ENCODE peak calls at places on chromosome 20, in eight cellular contexts. Y is foreskin fibroblast, N is cardiac muscle cell, C is iPS DF 6.9, A is stomach, I is mesenchymal stem cell, D is DND-41, P is fibroblast of lung. H is an unnamed sample.

GRCh38 chr20:64131406-64131805 is 24.0 kb upstream of the NPBWR2 start:
- DNase-seq in C (no peak), N (no peak), P (no peak), Y (peak; percentile 50), D (no peak), I (peak; percentile 7), A (no peak), H (no peak)

GRCh38 chr20:37406010-37406998 is 60.4 kb downstream of the SRC start:
- DNase-seq in I (peak; percentile 21), P (no peak), A (peak; percentile 45), Y (peak; percentile 69), D (peak; percentile 69), C (no peak), N (peak; percentile 64), H (no peak)

GRCh38 chr20:36572701-36573102 is 695 bp upstream of the TGIF2 start:
- DNase-seq in A (peak; percentile 36), N (peak; percentile 36), Y (peak; percentile 51), C (no peak), I (peak; percentile 74), P (peak; percentile 22), D (no peak), H (no peak)

GRCh38 chr20:15265910-15266309 is 928.5 kb upstream of the FLRT3 start:
- DNase-seq in A (no peak), D (no peak), Y (no peak), I (no peak), P (no peak), C (no peak), N (no peak), H (no peak)

GRCh38 chr20:25987073-25987927 is 290.6 kb upstream of the ZNF337 start:
- DNase-seq in A (no peak), D (no peak), P (peak; percentile 6), Y (peak; percentile 41), N (peak; percentile 27), I (no peak), C (no peak), H (no peak)

GRCh38 chr20:52001999-52002666 is 189.4 kb downstream of the ZFP64 start:
- DNase-seq in I (peak; percentile 76), D (no peak), A (no peak), C (no peak), Y (no peak), P (no peak), N (no peak), H (no peak)

GRCh38 chr20:41392871-41393704 is 26.5 kb upstream of the EMILIN3 start:
- DNase-seq in D (no peak), P (peak; percentile 49), A (peak; percentile 32), Y (peak; percentile 56), C (no peak), N (no peak), I (no peak), H (no peak)

GRCh38 chr20:35277531-35278395 is at the start of gene MMP24OS:
- DNase-seq in P (peak; percentile 83), D (peak; percentile 86), I (peak; percentile 91), C (peak; percentile 84), Y (peak; percentile 96), A (peak; percentile 94), N (peak; percentile 96), H (peak; percentile 77)

GRCh38 chr20:48801197-48801596 is 26.6 kb downstream of the PREX1 start:
- DNase-seq in Y (no peak), C (no peak), I (no peak), P (no peak), A (no peak), N (no peak), D (no peak), H (no peak)

GRCh38 chr20:59137532-59137931 is 26.1 kb upstream of the ZNF831 start:
- DNase-seq in A (no peak), I (no peak), C (no peak), D (no peak), N (no peak), P (no peak), Y (no peak), H (no peak)

GRCh38 chr20:15455279-15455678 is 1117.9 kb upstream of the FLRT3 start:
- DNase-seq in Y (no peak), I (no peak), N (no peak), P (no peak), C (no peak), D (no peak), A (no peak), H (no peak)

GRCh38 chr20:22001886-22002285 is 296.4 kb downstream of the PAX1 start:
- DNase-seq in A (no peak), I (no peak), P (no peak), C (no peak), D (no peak), N (no peak), Y (no peak), H (no peak)

GRCh38 chr20:25014816-25015215 is 22.3 kb upstream of the APMAP start:
- DNase-seq in A (peak; percentile 24), P (no peak), I (no peak), D (no peak), C (no peak), Y (no peak), N (no peak), H (no peak)

GRCh38 chr20:32975698-32976674 is 28.2 kb downstream of the SUN5 start:
- DNase-seq in Y (no peak), A (no peak), N (no peak), C (no peak), D (peak; percentile 2), I (no peak), P (no peak), H (no peak)

GRCh38 chr20:10667077-10667401 is 6.8 kb downstream of the JAG1 start:
- DNase-seq in D (no peak), C (no peak), I (no peak), P (no peak), A (no peak), Y (no peak), N (no peak), H (no peak)

GRCh38 chr20:56987992-56988391 is 278.4 kb downstream of the BMP7 start:
- DNase-seq in Y (peak; percentile 43), P (no peak), N (no peak), C (no peak), D (no peak), I (peak; percentile 74), A (no peak), H (no peak)

GRCh38 chr20:41080866-41081265 is 52.2 kb downstream of the TOP1 start:
- DNase-seq in C (no peak), P (peak; percentile 36), I (no peak), N (no peak), D (no peak), A (no peak), Y (no peak), H (no peak)

GRCh38 chr20:5268449-5268848 is 48.3 kb downstream of the PROKR2 start:
- DNase-seq in N (no peak), P (no peak), C (no peak), D (no peak), A (no peak), Y (no peak), I (no peak), H (peak; percentile 15)

GRCh38 chr20:57570145-57570850 is 9.4 kb downstream of the PCK1 start:
- DNase-seq in Y (no peak), I (no peak), N (no peak), P (no peak), A (no peak), C (no peak), D (no peak), H (no peak)

GRCh38 chr20:1336699-1337387 is 7.9 kb upstream of the SDCBP2 start:
- DNase-seq in N (no peak), D (peak; percentile 4), I (no peak), Y (peak; percentile 30), C (no peak), P (no peak), A (peak; percentile 82), H (no peak)

GRCh38 chr20:62740286-62741141 is 31.9 kb downstream of the NTSR1 start:
- DNase-seq in N (no peak), D (no peak), P (peak; percentile 82), I (peak; percentile 85), Y (peak; percentile 96), A (peak; percentile 39), C (no peak), H (peak; percentile 86)
- H3K4me3 ChIP-seq in N (no peak overlapping the region), D (no peak overlapping the region), P (no peak overlapping the region), I (peak overlapping the region; percentile 71), Y (peak overlapping the region; percentile 12), A (no peak overlapping the region), C (no peak overlapping the region), H (peak overlapping the region; percentile 27)

DNA sequence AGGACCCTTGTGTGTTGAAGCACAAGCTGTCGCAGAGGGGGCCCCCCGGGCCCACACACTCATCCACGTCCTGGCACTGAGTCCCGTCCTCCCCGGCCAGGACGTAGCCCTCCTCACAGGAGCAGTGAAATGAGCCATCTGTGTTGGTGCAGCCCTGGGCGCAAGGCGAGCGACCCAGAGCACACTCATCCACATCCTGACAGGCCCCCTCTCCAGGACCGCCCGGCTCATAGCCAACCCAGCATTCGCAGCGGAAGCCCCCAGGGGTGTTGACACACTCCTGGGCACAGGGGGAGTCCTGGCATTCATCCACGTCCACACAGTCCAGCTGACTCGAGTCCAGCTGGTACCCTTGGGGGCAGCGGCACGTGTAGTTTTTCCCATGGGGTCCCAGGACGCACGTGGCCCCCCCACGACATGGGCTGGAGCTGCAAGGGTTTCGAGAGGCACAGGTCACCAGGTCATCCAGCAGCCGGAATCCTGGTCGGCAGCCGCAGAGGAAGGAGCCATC is 1.2 kb downstream of the CD93 start:
- DNase-seq in C (no peak), N (no peak), I (no peak), P (no peak), D (no peak), Y (no peak), A (no peak), H (no peak)
- H3K4me3 ChIP-seq in C (no peak overlapping the region), N (no peak overlapping the region), I (no peak overlapping the region), P (no peak overlapping the region), D (no peak overlapping the region), Y (no peak overlapping the region), A (peak overlapping the region; percentile 42), H (no peak overlapping the region)

DNA sequence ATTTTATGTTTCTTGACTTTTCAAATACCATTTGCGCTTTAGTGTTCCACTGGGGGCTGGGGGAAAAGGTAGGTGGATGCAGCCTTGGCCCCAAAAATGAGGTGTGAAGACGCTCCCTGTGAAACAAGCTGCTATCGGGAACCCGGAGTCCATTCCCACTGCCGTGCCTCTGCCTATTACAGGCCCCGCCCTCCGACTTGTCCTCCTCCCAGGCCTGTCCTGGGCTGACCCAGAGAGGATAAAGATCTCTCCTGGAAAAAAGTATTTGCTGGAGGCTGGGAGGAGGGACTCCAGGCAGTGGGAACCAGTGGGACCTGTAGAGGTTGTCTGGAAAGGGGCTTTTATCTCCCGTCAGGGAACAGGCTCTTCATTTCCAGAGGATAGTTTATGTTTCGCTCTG is 215.0 kb downstream of the SLC24A3 start:
- DNase-seq in D (no peak), I (no peak), C (no peak), Y (no peak), A (peak; percentile 60), P (no peak), N (peak; percentile 34), H (no peak)
- H3K4me3 ChIP-seq in D (no peak overlapping the region), I (no peak overlapping the region), C (no peak overlapping the region), Y (no peak overlapping the region), A (no peak overlapping the region), P (no peak overlapping the region), N (no peak overlapping the region), H (no peak overlapping the region)

DNA sequence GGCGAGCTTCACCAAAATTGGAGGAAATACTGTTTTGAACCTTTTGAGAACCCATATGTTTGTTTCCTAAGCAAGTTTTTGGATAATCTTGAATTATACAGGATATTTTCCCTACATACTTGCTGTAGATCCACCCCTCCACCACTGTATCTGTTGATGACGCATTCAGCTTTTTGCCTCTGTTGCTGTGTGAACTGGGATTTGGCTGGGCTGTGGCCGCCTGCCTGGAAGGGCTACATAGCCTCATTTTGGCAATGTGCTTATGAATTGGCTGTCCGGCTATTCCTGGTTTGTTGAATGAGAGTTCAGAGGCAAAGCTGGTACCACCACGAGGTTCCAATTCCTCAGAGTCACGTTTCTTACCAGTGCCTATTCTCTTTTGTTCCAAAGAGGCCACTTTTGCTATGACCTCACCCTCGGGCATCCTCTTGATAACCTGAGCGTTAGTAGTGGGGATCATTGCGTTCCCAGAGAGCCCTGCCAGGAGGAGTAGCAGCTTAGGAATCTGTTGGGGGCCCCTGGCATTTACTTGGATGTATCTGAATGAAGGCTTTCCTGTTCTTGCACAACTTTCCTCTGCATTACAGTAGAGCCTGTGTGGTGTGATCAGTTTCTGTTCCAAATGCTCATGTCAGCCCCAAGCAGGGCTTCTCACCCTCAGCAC is 6.4 kb downstream of the FAM83D start:
- DNase-seq in N (no peak), Y (peak; percentile 73), D (no peak), C (no peak), I (peak; percentile 54), A (no peak), P (peak; percentile 71), H (no peak)
- H3K4me3 ChIP-seq in N (no peak overlapping the region), Y (no peak overlapping the region), D (no peak overlapping the region), C (no peak overlapping the region), I (peak overlapping the region; percentile 46), A (no peak overlapping the region), P (no peak overlapping the region), H (no peak overlapping the region)

H was measured in keratinocyte.